ENCODE peak calls at places on chromosomes 3 and 15, in ten cellular contexts. L, C, R, E, I, J, U, V, H and M are unnamed samples.

GRCh38 chr3:150114873-150115570 is 144.3 kb upstream of the PFN2 start:
- DNase-seq in I (no peak), R (peak; percentile 63), J (peak; percentile 53), L (no peak), U (no peak), V (no peak), E (peak; percentile 71), H (no peak), C (peak; percentile 74), M (no peak)

GRCh38 chr3:107966261-107966660 is 124.6 kb downstream of the CD47 start:
- DNase-seq in L (no peak), U (no peak), C (no peak), E (no peak), J (no peak), H (no peak), V (no peak), I (no peak), R (no peak), M (no peak)

GRCh38 chr15:64017082-64017588 is 29.1 kb downstream of the DAPK2 start:
- DNase-seq in H (no peak), J (no peak), R (no peak), E (peak; percentile 95), U (no peak), L (no peak), V (no peak), C (peak; percentile 69), I (no peak), M (no peak)

GRCh38 chr3:48628277-48629017 is 6.8 kb downstream of the SLC26A6 start:
- DNase-seq in H (no peak), V (no peak), L (no peak), U (no peak), E (no peak), C (no peak), R (no peak), J (no peak), I (no peak), M (no peak)

GRCh38 chr3:151798476-151798875 is 15.4 kb upstream of the AADAC start:
- DNase-seq in L (no peak), R (no peak), E (no peak), J (no peak), I (no peak), H (no peak), U (no peak), V (no peak), C (no peak), M (no peak)

GRCh38 chr3:187728248-187728647 is 17.0 kb downstream of the BCL6 start:
- DNase-seq in R (no peak), E (no peak), J (no peak), I (no peak), H (no peak), V (no peak), U (no peak), L (no peak), C (no peak), M (no peak)

GRCh38 chr15:42553549-42553948 is 4.9 kb downstream of the HAUS2 start:
- DNase-seq in L (no peak), R (no peak), E (no peak), U (no peak), I (no peak), H (no peak), J (no peak), C (no peak), V (no peak), M (no peak)

GRCh38 chr3:190491533-190492054 is 22.3 kb upstream of the IL1RAP start:
- DNase-seq in U (no peak), L (peak; percentile 38), J (no peak), E (peak; percentile 82), I (no peak), R (no peak), H (no peak), C (no peak), V (no peak), M (no peak)

GRCh38 chr15:80626643-80627120 is 68.4 kb upstream of the ABHD17C start:
- DNase-seq in H (no peak), L (no peak), C (no peak), E (no peak), U (no peak), J (no peak), R (no peak), I (no peak), V (no peak), M (no peak)

GRCh38 chr3:150180349-150180748 is 209.7 kb upstream of the PFN2 start:
- DNase-seq in V (no peak), U (no peak), L (no peak), R (no peak), E (no peak), I (no peak), J (no peak), C (peak; percentile 92), H (no peak), M (no peak)

GRCh38 chr3:19065027-19065426 is 83.3 kb upstream of the KCNH8 start:
- DNase-seq in I (peak; percentile 36), L (no peak), E (no peak), U (no peak), R (no peak), J (no peak), C (no peak), V (no peak), H (no peak), M (no peak)

GRCh38 chr3:137808015-137808414 is 43.9 kb downstream of the SOX14 start:
- DNase-seq in U (no peak), H (no peak), E (no peak), I (no peak), L (no peak), V (no peak), C (no peak), J (no peak), R (no peak), M (no peak)

GRCh38 chr15:81101894-81102815 is 31.9 kb upstream of the CFAP161 start:
- DNase-seq in U (no peak), L (no peak), E (no peak), I (no peak), V (no peak), J (no peak), C (peak; percentile 26), R (no peak), H (no peak), M (no peak)

GRCh38 chr15:67433495-67434099 is 87.3 kb upstream of the C15orf61 start:
- DNase-seq in H (peak; percentile 24), V (no peak), R (peak; percentile 48), I (peak; percentile 43), J (peak; percentile 56), C (peak; percentile 79), E (peak; percentile 49), U (no peak), L (peak; percentile 49), M (peak; percentile 53)

GRCh38 chr15:56160966-56161365 is 82.7 kb downstream of the RFX7 start:
- DNase-seq in E (no peak), H (no peak), V (no peak), C (peak; percentile 7), R (no peak), I (no peak), U (no peak), J (no peak), L (no peak), M (no peak)
- TF ChIP-seq CTCF in E (no peak), H (no peak), V (no peak), C (no peak), R (no peak), I (no peak), U (no peak), J (no peak), L (no peak), M (no peak)

GRCh38 chr15:70636540-70637165 is 126.7 kb downstream of the UACA start:
- DNase-seq in I (no peak), U (no peak), C (peak; percentile 34), E (no peak), J (no peak), R (no peak), L (no peak), V (no peak), H (no peak), M (no peak)
- TF ChIP-seq CTCF in I (no peak), U (no peak), C (no peak), E (no peak), J (no peak), R (no peak), L (no peak), V (no peak), H (peak; percentile 35), M (no peak)

GRCh38 chr15:38459480-38459879 is 5.6 kb downstream of the FAM98B start:
- DNase-seq in R (no peak), C (no peak), E (no peak), J (no peak), U (no peak), I (no peak), V (no peak), L (no peak), H (no peak), M (no peak)

GRCh38 chr15:38454687-38455071 is 752 bp downstream of the FAM98B start:
- DNase-seq in H (no peak), L (no peak), U (no peak), R (no peak), J (no peak), V (no peak), E (no peak), C (no peak), I (no peak), M (no peak)

GRCh38 chr15:38458646-38459045 is 4.7 kb downstream of the FAM98B start:
- DNase-seq in E (no peak), I (no peak), C (no peak), L (no peak), J (no peak), H (no peak), R (no peak), V (no peak), U (no peak), M (no peak)

GRCh38 chr15:38455096-38455495 is 1.2 kb downstream of the FAM98B start:
- DNase-seq in U (no peak), J (no peak), H (no peak), E (peak; percentile 14), C (peak; percentile 35), R (no peak), I (no peak), L (no peak), V (no peak), M (no peak)

DNA sequence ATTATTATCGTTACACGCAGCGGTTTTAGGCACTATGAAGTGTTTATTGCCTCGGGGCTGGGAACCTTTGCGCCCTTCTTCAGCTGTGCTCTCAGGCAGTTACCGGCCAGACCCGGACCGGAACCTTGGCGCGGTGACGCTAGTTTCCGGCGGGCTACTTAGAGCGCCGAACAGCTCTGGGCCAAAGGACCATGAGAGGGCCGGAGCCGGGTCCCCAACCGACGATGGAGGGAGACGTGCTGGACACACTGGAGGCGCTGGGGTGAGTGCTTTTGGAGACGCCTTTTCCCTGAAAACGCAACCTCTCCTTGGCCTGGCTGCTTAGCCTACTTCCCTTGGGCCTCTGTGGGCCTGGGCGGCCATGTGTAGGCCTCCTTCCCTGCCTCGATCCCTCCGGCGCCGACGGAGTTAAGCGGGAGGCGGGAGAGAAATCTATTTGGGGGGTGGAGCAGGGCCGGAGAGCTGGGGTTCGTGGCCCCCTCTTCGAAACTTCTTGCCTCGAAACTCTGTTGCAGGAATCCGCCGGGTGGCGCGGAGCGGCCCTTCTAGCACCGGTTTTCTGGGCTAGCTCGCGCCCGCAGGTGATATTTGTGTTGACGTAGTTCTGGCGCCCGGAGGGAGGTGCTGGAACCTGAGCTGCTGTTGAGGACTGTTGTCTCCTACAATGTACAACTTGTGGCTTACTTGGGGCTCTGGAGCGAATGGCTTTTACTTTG is at the start of gene FAM98B:
- DNase-seq in C (peak; percentile 95), I (peak; percentile 88), E (peak; percentile 68), R (peak; percentile 80), J (peak; percentile 85), U (peak; percentile 86), V (peak; percentile 88), L (peak; percentile 89), H (peak; percentile 83), M (peak; percentile 64)
- TF ChIP-seq CTCF in C (no peak), I (peak; percentile 56), E (peak; percentile 15), R (no peak), J (no peak), U (peak; percentile 22), V (no peak), L (no peak), H (no peak), M (no peak)

GRCh38 chr3:14802332-14802731 is 16.4 kb upstream of the FGD5 start:
- DNase-seq in H (peak; percentile 6), U (no peak), C (no peak), J (no peak), R (no peak), V (no peak), I (no peak), L (no peak), E (no peak), M (no peak)
- TF ChIP-seq CTCF in H (no peak), U (no peak), C (no peak), J (no peak), R (no peak), V (no peak), I (no peak), L (no peak), E (no peak), M (no peak)